ENCODE peak calls at places on chromosome 14, in six cellular contexts. One of them, this sample, is unnamed.

GRCh38 chr14:88933203-88933602 is 108.8 kb downstream of the TTC8 start:
- DNase-seq in endothelial cell of umbilical vein: no peak
- DNase-seq in A549: no peak
- DNase-seq in GM12878: no peak
- DNase-seq in K562: no peak
- DNase-seq in HepG2: no peak
- DNase-seq in this sample: no peak

GRCh38 chr14:104144911-104145825 is 6.8 kb downstream of the KIF26A start:
- DNase-seq in A549: no peak
- DNase-seq in K562: no peak
- DNase-seq in GM12878: no peak
- DNase-seq in endothelial cell of umbilical vein: no peak
- DNase-seq in HepG2: no peak
- DNase-seq in this sample: no peak

GRCh38 chr14:69873877-69874780 is 5.1 kb upstream of the SMOC1 start:
- DNase-seq in K562: no peak
- DNase-seq in endothelial cell of umbilical vein: no peak
- DNase-seq in A549: no peak
- DNase-seq in HepG2: no peak
- DNase-seq in GM12878: no peak
- DNase-seq in this sample: no peak

GRCh38 chr14:23573384-23573783 is 5.2 kb downstream of the JPH4 start:
- DNase-seq in HepG2: no peak
- DNase-seq in GM12878: no peak
- DNase-seq in A549: no peak
- DNase-seq in K562: no peak
- DNase-seq in endothelial cell of umbilical vein: no peak
- DNase-seq in this sample: no peak

GRCh38 chr14:60775296-60775695 is 40.7 kb downstream of the MNAT1 start:
- DNase-seq in K562: no peak
- DNase-seq in endothelial cell of umbilical vein: peak; percentile 58
- DNase-seq in GM12878: no peak
- DNase-seq in A549: no peak
- DNase-seq in HepG2: no peak
- DNase-seq in this sample: no peak

GRCh38 chr14:21300892-21301291 is 21.0 kb downstream of the RPGRIP1 start:
- DNase-seq in HepG2: no peak
- DNase-seq in GM12878: no peak
- DNase-seq in A549: no peak
- DNase-seq in endothelial cell of umbilical vein: no peak
- DNase-seq in K562: no peak
- DNase-seq in this sample: peak; percentile 69

GRCh38 chr14:103880986-103881926 is 33.9 kb upstream of the PPP1R13B start:
- DNase-seq in GM12878: no peak
- DNase-seq in HepG2: peak; percentile 75
- DNase-seq in endothelial cell of umbilical vein: peak; percentile 24
- DNase-seq in A549: no peak
- DNase-seq in K562: no peak
- DNase-seq in this sample: no peak

GRCh38 chr14:99137913-99138571 is 134.0 kb downstream of the BCL11B start:
- DNase-seq in A549: peak; percentile 18
- DNase-seq in endothelial cell of umbilical vein: no peak
- DNase-seq in K562: peak; percentile 35
- DNase-seq in HepG2: no peak
- DNase-seq in GM12878: no peak
- DNase-seq in this sample: peak; percentile 54

GRCh38 chr14:56996721-56997399 is 186.6 kb upstream of the OTX2 start:
- DNase-seq in A549: no peak
- DNase-seq in K562: no peak
- DNase-seq in HepG2: no peak
- DNase-seq in GM12878: no peak
- DNase-seq in endothelial cell of umbilical vein: no peak
- DNase-seq in this sample: no peak

GRCh38 chr14:32980887-32981501 is 42.3 kb downstream of the NPAS3 start:
- DNase-seq in A549: no peak
- DNase-seq in GM12878: no peak
- DNase-seq in HepG2: no peak
- DNase-seq in endothelial cell of umbilical vein: no peak
- DNase-seq in K562: no peak
- DNase-seq in this sample: no peak

GRCh38 chr14:100577986-100578431 is 9.2 kb downstream of the BEGAIN start:
- DNase-seq in GM12878: no peak
- DNase-seq in K562: no peak
- DNase-seq in HepG2: no peak
- DNase-seq in A549: no peak
- DNase-seq in endothelial cell of umbilical vein: no peak
- DNase-seq in this sample: no peak

GRCh38 chr14:60064491-60065072 is 27.1 kb upstream of the PCNX4 start:
- DNase-seq in HepG2: peak; percentile 9
- DNase-seq in K562: peak; percentile 9
- DNase-seq in endothelial cell of umbilical vein: peak; percentile 48
- DNase-seq in A549: peak; percentile 51
- DNase-seq in GM12878: peak; percentile 15
- DNase-seq in this sample: peak; percentile 43

GRCh38 chr14:90544971-90545370 is 148.1 kb downstream of the CALM1 start:
- DNase-seq in A549: no peak
- DNase-seq in endothelial cell of umbilical vein: no peak
- DNase-seq in K562: no peak
- DNase-seq in HepG2: no peak
- DNase-seq in GM12878: no peak
- DNase-seq in this sample: peak; percentile 27

GRCh38 chr14:42533476-42533875 is 926.8 kb downstream of the LRFN5 start:
- DNase-seq in HepG2: no peak
- DNase-seq in K562: no peak
- DNase-seq in endothelial cell of umbilical vein: no peak
- DNase-seq in A549: no peak
- DNase-seq in GM12878: no peak
- DNase-seq in this sample: no peak

GRCh38 chr14:71682337-71682736 is 249.9 kb upstream of the RGS6 start:
- DNase-seq in GM12878: no peak
- DNase-seq in K562: no peak
- DNase-seq in A549: no peak
- DNase-seq in endothelial cell of umbilical vein: no peak
- DNase-seq in HepG2: no peak
- DNase-seq in this sample: no peak

GRCh38 chr14:30521899-30522736 is 36.8 kb upstream of the G2E3 start:
- DNase-seq in GM12878: peak; percentile 9
- DNase-seq in A549: peak; percentile 42
- DNase-seq in HepG2: peak; percentile 57
- DNase-seq in K562: peak; percentile 20
- DNase-seq in endothelial cell of umbilical vein: peak; percentile 54
- DNase-seq in this sample: peak; percentile 41

GRCh38 chr14:102833991-102834390 is 56.7 kb downstream of the TRAF3 start:
- DNase-seq in A549: no peak
- DNase-seq in K562: no peak
- DNase-seq in HepG2: no peak
- DNase-seq in endothelial cell of umbilical vein: no peak
- DNase-seq in GM12878: no peak
- DNase-seq in this sample: no peak

GRCh38 chr14:102835959-102836358 is 58.7 kb downstream of the TRAF3 start:
- DNase-seq in A549: no peak
- DNase-seq in HepG2: no peak
- DNase-seq in GM12878: no peak
- DNase-seq in endothelial cell of umbilical vein: no peak
- DNase-seq in K562: no peak
- DNase-seq in this sample: no peak

GRCh38 chr14:102840115-102840514 is 62.9 kb downstream of the TRAF3 start:
- DNase-seq in HepG2: no peak
- DNase-seq in K562: no peak
- DNase-seq in A549: no peak
- DNase-seq in endothelial cell of umbilical vein: no peak
- DNase-seq in GM12878: no peak
- DNase-seq in this sample: no peak

GRCh38 chr14:102840801-102841528 is 63.7 kb downstream of the TRAF3 start:
- DNase-seq in A549: no peak
- DNase-seq in HepG2: no peak
- DNase-seq in K562: no peak
- DNase-seq in endothelial cell of umbilical vein: no peak
- DNase-seq in GM12878: no peak
- DNase-seq in this sample: peak; percentile 78

GRCh38 chr14:102838531-102838930 is 61.3 kb downstream of the TRAF3 start:
- DNase-seq in GM12878: no peak
- DNase-seq in HepG2: no peak
- DNase-seq in A549: no peak
- DNase-seq in endothelial cell of umbilical vein: no peak
- DNase-seq in K562: no peak
- DNase-seq in this sample: no peak
- TF ChIP-seq MYC in GM12878: no peak
- TF ChIP-seq MYC in HepG2: no peak
- TF ChIP-seq MYC in A549: no peak
- TF ChIP-seq MYC in endothelial cell of umbilical vein: no peak
- TF ChIP-seq MYC in K562: no peak
- TF ChIP-seq MYC in this sample: no peak

GRCh38 chr14:81221579-81222102 is 882 bp upstream of the GTF2A1 start:
- DNase-seq in K562: no peak
- DNase-seq in HepG2: no peak
- DNase-seq in endothelial cell of umbilical vein: no peak
- DNase-seq in GM12878: no peak
- DNase-seq in A549: peak; percentile 3
- DNase-seq in this sample: peak; percentile 16

GRCh38 chr14:81220488-81220766 is 332 bp downstream of the GTF2A1 start:
- DNase-seq in K562: no peak
- DNase-seq in A549: no peak
- DNase-seq in endothelial cell of umbilical vein: no peak
- DNase-seq in HepG2: no peak
- DNase-seq in GM12878: no peak
- DNase-seq in this sample: no peak

GRCh38 chr14:81220767-81221578 is at the start of gene GTF2A1:
- DNase-seq in GM12878: peak; percentile 82
- DNase-seq in endothelial cell of umbilical vein: peak; percentile 97
- DNase-seq in HepG2: peak; percentile 88
- DNase-seq in A549: peak; percentile 96
- DNase-seq in K562: peak; percentile 88
- DNase-seq in this sample: peak; percentile 95

GRCh38 chr14:81219821-81220487 is 805 bp downstream of the GTF2A1 start:
- DNase-seq in GM12878: no peak
- DNase-seq in HepG2: peak; percentile 6
- DNase-seq in K562: peak; percentile 29
- DNase-seq in A549: peak; percentile 28
- DNase-seq in endothelial cell of umbilical vein: no peak
- DNase-seq in this sample: peak; percentile 56

DNA sequence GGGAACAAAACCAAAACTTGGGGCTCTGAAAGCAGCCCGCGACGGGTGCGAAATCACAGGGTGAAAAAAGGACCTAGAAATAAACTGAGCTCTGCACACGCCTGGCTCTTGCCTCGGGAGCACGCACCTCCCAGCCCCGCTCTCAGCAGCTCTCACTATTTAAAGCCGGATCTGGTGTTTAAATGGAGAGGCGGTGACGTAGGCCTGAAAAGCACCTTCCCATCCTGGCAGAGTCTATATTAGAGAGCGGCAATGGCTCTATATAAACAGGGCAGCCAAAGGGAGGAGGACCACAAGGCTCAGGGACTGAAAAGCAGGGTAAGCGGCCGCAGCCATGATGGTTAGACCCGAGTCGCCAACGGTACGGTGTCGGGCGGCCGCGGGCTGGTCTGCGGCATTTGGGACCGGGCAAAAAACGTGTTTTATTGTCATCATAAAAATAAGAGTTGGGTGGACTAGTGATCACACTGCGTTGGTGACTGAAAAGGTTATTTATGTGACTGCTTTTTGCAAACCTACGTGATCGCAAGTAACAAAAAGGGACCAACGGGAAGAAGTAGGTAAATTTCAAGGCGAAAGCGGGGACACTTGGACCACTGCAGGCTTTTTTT is 1.4 kb downstream of the GTF2A1 start:
- DNase-seq in A549: peak; percentile 97
- DNase-seq in endothelial cell of umbilical vein: peak; percentile 98
- DNase-seq in K562: peak; percentile 38
- DNase-seq in GM12878: peak; percentile 85
- DNase-seq in HepG2: peak; percentile 97
- DNase-seq in this sample: peak; percentile 95
- TF ChIP-seq POLR2A in A549: peak; percentile 97
- TF ChIP-seq POLR2A in endothelial cell of umbilical vein: peak; percentile 99
- TF ChIP-seq POLR2A in K562: peak; percentile 86
- TF ChIP-seq POLR2A in GM12878: peak; percentile 96
- TF ChIP-seq POLR2A in HepG2: peak; percentile 99
- TF ChIP-seq POLR2A in this sample: peak; percentile 88

GRCh38 chr14:55846852-55847471 is 267.0 kb downstream of the KTN1 start:
- DNase-seq in GM12878: no peak
- DNase-seq in HepG2: no peak
- DNase-seq in K562: no peak
- DNase-seq in A549: no peak
- DNase-seq in endothelial cell of umbilical vein: no peak
- DNase-seq in this sample: no peak
- TF ChIP-seq MAX in GM12878: no peak
- TF ChIP-seq MAX in HepG2: no peak
- TF ChIP-seq MAX in K562: no peak
- TF ChIP-seq MAX in A549: no peak
- TF ChIP-seq MAX in endothelial cell of umbilical vein: no peak
- TF ChIP-seq MAX in this sample: no peak

GRCh38 chr14:75969126-75969525 is 12.7 kb downstream of the TGFB3 start:
- DNase-seq in A549: no peak
- DNase-seq in endothelial cell of umbilical vein: no peak
- DNase-seq in K562: no peak
- DNase-seq in HepG2: no peak
- DNase-seq in GM12878: no peak
- DNase-seq in this sample: no peak

GRCh38 chr14:75970989-75971388 is 10.8 kb downstream of the TGFB3 start:
- DNase-seq in endothelial cell of umbilical vein: no peak
- DNase-seq in K562: no peak
- DNase-seq in HepG2: no peak
- DNase-seq in A549: no peak
- DNase-seq in GM12878: no peak
- DNase-seq in this sample: no peak

GRCh38 chr14:75969891-75970290 is 11.9 kb downstream of the TGFB3 start:
- DNase-seq in GM12878: no peak
- DNase-seq in K562: no peak
- DNase-seq in HepG2: no peak
- DNase-seq in A549: no peak
- DNase-seq in endothelial cell of umbilical vein: no peak
- DNase-seq in this sample: no peak

GRCh38 chr14:75971509-75971908 is 10.3 kb downstream of the TGFB3 start:
- DNase-seq in K562: no peak
- DNase-seq in GM12878: no peak
- DNase-seq in HepG2: no peak
- DNase-seq in endothelial cell of umbilical vein: no peak
- DNase-seq in A549: no peak
- DNase-seq in this sample: no peak

DNA sequence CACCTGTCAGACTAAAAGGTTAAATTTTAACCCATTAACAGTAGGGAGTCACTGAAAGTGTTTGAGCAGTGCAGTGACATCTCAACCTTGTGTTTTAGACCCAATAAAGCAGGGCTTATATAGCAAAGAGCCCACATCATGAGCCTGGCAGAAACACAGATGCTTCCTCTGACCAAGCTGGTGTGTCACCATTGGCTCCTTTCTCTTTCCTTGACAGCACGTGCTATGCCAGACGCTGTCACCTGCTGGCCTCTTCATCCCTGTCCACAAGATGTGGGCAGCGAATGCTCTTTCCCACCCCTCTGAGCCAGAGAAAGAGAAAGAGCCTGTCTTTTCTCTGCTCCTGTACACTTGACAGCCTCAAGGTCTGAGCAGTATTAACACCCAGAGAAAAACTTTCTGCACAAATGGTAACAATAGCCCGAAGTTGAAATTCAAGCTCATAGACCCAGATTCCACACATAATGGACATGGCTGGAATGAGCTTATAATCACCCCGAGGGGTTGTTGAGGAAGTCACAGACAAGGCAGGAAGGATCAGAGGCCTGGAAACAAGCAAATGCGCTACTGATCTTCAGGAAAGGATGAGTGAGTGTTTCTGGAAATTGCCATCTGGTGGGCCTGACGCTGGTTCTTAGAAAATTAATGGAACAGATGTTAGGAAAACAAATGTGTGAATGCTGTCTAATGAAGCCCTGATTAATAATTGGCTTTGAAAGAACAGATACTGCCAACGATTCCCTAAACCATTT is 8.9 kb downstream of the TGFB3 start:
- DNase-seq in GM12878: no peak
- DNase-seq in endothelial cell of umbilical vein: no peak
- DNase-seq in HepG2: no peak
- DNase-seq in K562: no peak
- DNase-seq in A549: no peak
- DNase-seq in this sample: no peak
- TF ChIP-seq MYC in GM12878: no peak
- TF ChIP-seq MYC in endothelial cell of umbilical vein: no peak
- TF ChIP-seq MYC in HepG2: no peak
- TF ChIP-seq MYC in K562: no peak
- TF ChIP-seq MYC in A549: no peak
- TF ChIP-seq MYC in this sample: no peak

This sample was measured in NB4.